ENCODE peak calls at places on chromosomes 12 and 14, in ten cellular contexts. One of them, this sample, is unnamed.
A peak's percentile ranks its signal among the peaks of the same experiment; 100 is the strongest.

GRCh38 chr12:7588703-7589329 is 76.9 kb downstream of the APOBEC1 start:
- DNase-seq in neural crest cell: peak; percentile 18
- DNase-seq in AG10803: peak; percentile 65
- DNase-seq in tibial nerve: peak; percentile 22
- DNase-seq in cardiac muscle cell: peak; percentile 48
- DNase-seq in chondrocyte: no peak
- DNase-seq in mesothelial cell of epicardium: no peak
- DNase-seq in nephron progenitor cell: no peak
- DNase-seq in brain microvascular endothelial cell: peak; percentile 67
- DNase-seq in kidney: no peak
- DNase-seq in this sample: peak; percentile 54

GRCh38 chr14:32933943-32934890 is 4.5 kb upstream of the NPAS3 start:
- DNase-seq in neural crest cell: peak; percentile 62
- DNase-seq in AG10803: peak; percentile 29
- DNase-seq in tibial nerve: no peak
- DNase-seq in cardiac muscle cell: peak; percentile 70
- DNase-seq in chondrocyte: no peak
- DNase-seq in mesothelial cell of epicardium: peak; percentile 54
- DNase-seq in nephron progenitor cell: peak; percentile 71
- DNase-seq in brain microvascular endothelial cell: peak; percentile 12
- DNase-seq in kidney: peak; percentile 82
- DNase-seq in this sample: no peak

GRCh38 chr14:90518941-90519256 is 122.1 kb downstream of the CALM1 start:
- DNase-seq in neural crest cell: no peak
- DNase-seq in AG10803: peak; percentile 10
- DNase-seq in tibial nerve: no peak
- DNase-seq in cardiac muscle cell: no peak
- DNase-seq in chondrocyte: no peak
- DNase-seq in mesothelial cell of epicardium: no peak
- DNase-seq in nephron progenitor cell: no peak
- DNase-seq in brain microvascular endothelial cell: no peak
- DNase-seq in kidney: no peak
- DNase-seq in this sample: peak; percentile 51

GRCh38 chr12:86312258-86312657 is 56.1 kb upstream of the MGAT4C start:
- DNase-seq in neural crest cell: no peak
- DNase-seq in AG10803: no peak
- DNase-seq in tibial nerve: no peak
- DNase-seq in cardiac muscle cell: no peak
- DNase-seq in chondrocyte: no peak
- DNase-seq in mesothelial cell of epicardium: no peak
- DNase-seq in nephron progenitor cell: no peak
- DNase-seq in brain microvascular endothelial cell: no peak
- DNase-seq in kidney: no peak
- DNase-seq in this sample: no peak

GRCh38 chr12:1906579-1906978 is 11.9 kb downstream of the CACNA2D4 start:
- DNase-seq in neural crest cell: no peak
- DNase-seq in AG10803: no peak
- DNase-seq in tibial nerve: no peak
- DNase-seq in cardiac muscle cell: no peak
- DNase-seq in chondrocyte: no peak
- DNase-seq in mesothelial cell of epicardium: no peak
- DNase-seq in nephron progenitor cell: no peak
- DNase-seq in brain microvascular endothelial cell: no peak
- DNase-seq in kidney: no peak
- DNase-seq in this sample: no peak

GRCh38 chr12:92002673-92003382 is 142.8 kb downstream of the BTG1 start:
- DNase-seq in neural crest cell: no peak
- DNase-seq in AG10803: no peak
- DNase-seq in tibial nerve: no peak
- DNase-seq in cardiac muscle cell: peak; percentile 73
- DNase-seq in chondrocyte: no peak
- DNase-seq in mesothelial cell of epicardium: no peak
- DNase-seq in nephron progenitor cell: no peak
- DNase-seq in brain microvascular endothelial cell: no peak
- DNase-seq in kidney: no peak
- DNase-seq in this sample: no peak

GRCh38 chr12:56722832-56723231 is 2.3 kb downstream of the NACA start:
- DNase-seq in neural crest cell: no peak
- DNase-seq in AG10803: no peak
- DNase-seq in tibial nerve: no peak
- DNase-seq in cardiac muscle cell: no peak
- DNase-seq in chondrocyte: no peak
- DNase-seq in mesothelial cell of epicardium: no peak
- DNase-seq in nephron progenitor cell: no peak
- DNase-seq in brain microvascular endothelial cell: no peak
- DNase-seq in kidney: no peak
- DNase-seq in this sample: no peak

GRCh38 chr14:26872510-26872909 is 274.7 kb upstream of the NOVA1 start:
- DNase-seq in neural crest cell: no peak
- DNase-seq in AG10803: no peak
- DNase-seq in tibial nerve: no peak
- DNase-seq in cardiac muscle cell: peak; percentile 10
- DNase-seq in chondrocyte: no peak
- DNase-seq in mesothelial cell of epicardium: no peak
- DNase-seq in nephron progenitor cell: no peak
- DNase-seq in brain microvascular endothelial cell: no peak
- DNase-seq in kidney: no peak
- DNase-seq in this sample: peak; percentile 37

GRCh38 chr14:70009961-70010360 is 130.7 kb downstream of the SMOC1 start:
- DNase-seq in neural crest cell: no peak
- DNase-seq in AG10803: no peak
- DNase-seq in tibial nerve: no peak
- DNase-seq in cardiac muscle cell: no peak
- DNase-seq in chondrocyte: no peak
- DNase-seq in mesothelial cell of epicardium: no peak
- DNase-seq in nephron progenitor cell: no peak
- DNase-seq in brain microvascular endothelial cell: no peak
- DNase-seq in kidney: no peak
- DNase-seq in this sample: no peak

GRCh38 chr12:91990525-91990924 is 155.1 kb downstream of the BTG1 start:
- DNase-seq in neural crest cell: no peak
- DNase-seq in AG10803: no peak
- DNase-seq in tibial nerve: no peak
- DNase-seq in cardiac muscle cell: no peak
- DNase-seq in chondrocyte: no peak
- DNase-seq in mesothelial cell of epicardium: no peak
- DNase-seq in nephron progenitor cell: no peak
- DNase-seq in brain microvascular endothelial cell: no peak
- DNase-seq in kidney: no peak
- DNase-seq in this sample: no peak

GRCh38 chr12:11437966-11438365 is 42.6 kb upstream of the PRB2 start:
- DNase-seq in neural crest cell: no peak
- DNase-seq in AG10803: no peak
- DNase-seq in tibial nerve: no peak
- DNase-seq in cardiac muscle cell: no peak
- DNase-seq in chondrocyte: no peak
- DNase-seq in mesothelial cell of epicardium: no peak
- DNase-seq in nephron progenitor cell: no peak
- DNase-seq in brain microvascular endothelial cell: no peak
- DNase-seq in kidney: no peak
- DNase-seq in this sample: no peak

GRCh38 chr12:64411427-64411826 is 7.2 kb downstream of the XPOT start:
- DNase-seq in neural crest cell: no peak
- DNase-seq in AG10803: no peak
- DNase-seq in tibial nerve: no peak
- DNase-seq in cardiac muscle cell: no peak
- DNase-seq in chondrocyte: no peak
- DNase-seq in mesothelial cell of epicardium: no peak
- DNase-seq in nephron progenitor cell: no peak
- DNase-seq in brain microvascular endothelial cell: no peak
- DNase-seq in kidney: no peak
- DNase-seq in this sample: no peak

GRCh38 chr12:99154264-99154982 is 493.1 kb upstream of the GARIN6 start:
- DNase-seq in neural crest cell: peak; percentile 20
- DNase-seq in AG10803: no peak
- DNase-seq in tibial nerve: no peak
- DNase-seq in cardiac muscle cell: peak; percentile 25
- DNase-seq in chondrocyte: no peak
- DNase-seq in mesothelial cell of epicardium: peak; percentile 62
- DNase-seq in nephron progenitor cell: peak; percentile 8
- DNase-seq in brain microvascular endothelial cell: no peak
- DNase-seq in kidney: no peak
- DNase-seq in this sample: no peak

DNA sequence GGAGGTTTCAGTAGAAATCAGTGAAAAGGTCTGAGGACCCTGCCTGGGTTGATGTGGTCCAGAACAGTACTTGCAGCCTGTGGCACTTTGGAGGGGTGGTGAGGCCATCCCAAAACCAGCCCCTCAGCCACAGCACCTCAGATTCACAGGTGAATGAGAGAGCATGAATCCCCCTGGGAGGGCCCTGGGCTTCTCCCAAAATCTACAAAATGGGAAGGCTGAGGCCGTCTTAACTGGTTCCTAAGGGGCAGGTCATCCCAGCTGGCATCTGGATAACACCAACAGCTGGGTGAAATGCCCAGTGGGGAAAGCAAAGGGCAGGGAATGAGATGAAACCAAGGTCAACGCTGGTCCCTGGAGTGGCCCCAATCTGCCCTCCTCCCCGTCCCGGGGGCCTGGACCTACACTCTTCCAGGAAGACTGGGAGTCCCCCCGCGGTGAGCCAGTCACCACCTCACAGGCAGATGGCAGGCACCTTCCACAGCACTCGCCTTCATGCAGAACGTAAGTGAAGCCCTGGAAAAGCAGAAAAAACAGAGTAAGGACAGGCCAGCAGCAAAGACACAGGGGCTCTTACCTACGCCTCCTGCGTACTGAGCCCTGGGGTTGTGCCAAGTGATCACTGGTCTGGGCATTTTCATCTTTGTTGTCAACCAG is 26.3 kb upstream of the ANO2 start:
- DNase-seq in neural crest cell: no peak
- DNase-seq in AG10803: no peak
- DNase-seq in tibial nerve: no peak
- DNase-seq in cardiac muscle cell: no peak
- DNase-seq in chondrocyte: no peak
- DNase-seq in mesothelial cell of epicardium: no peak
- DNase-seq in nephron progenitor cell: no peak
- DNase-seq in brain microvascular endothelial cell: no peak
- DNase-seq in kidney: no peak
- DNase-seq in this sample: no peak
- TF ChIP-seq CTCF in neural crest cell: no peak
- TF ChIP-seq CTCF in AG10803: no peak
- TF ChIP-seq CTCF in tibial nerve: no peak
- TF ChIP-seq CTCF in cardiac muscle cell: no peak
- TF ChIP-seq CTCF in chondrocyte: no peak
- TF ChIP-seq CTCF in mesothelial cell of epicardium: no peak
- TF ChIP-seq CTCF in nephron progenitor cell: no peak
- TF ChIP-seq CTCF in brain microvascular endothelial cell: no peak
- TF ChIP-seq CTCF in kidney: no peak
- TF ChIP-seq CTCF in this sample: no peak

GRCh38 chr12:49366652-49367380 is 446 bp upstream of the SPATS2 start:
- DNase-seq in neural crest cell: peak; percentile 93
- DNase-seq in AG10803: peak; percentile 88
- DNase-seq in tibial nerve: peak; percentile 63
- DNase-seq in cardiac muscle cell: peak; percentile 98
- DNase-seq in chondrocyte: no peak
- DNase-seq in mesothelial cell of epicardium: peak; percentile 99
- DNase-seq in nephron progenitor cell: peak; percentile 95
- DNase-seq in brain microvascular endothelial cell: peak; percentile 76
- DNase-seq in kidney: peak; percentile 95
- DNase-seq in this sample: peak; percentile 91
- TF ChIP-seq CTCF in neural crest cell: peak; percentile 35
- TF ChIP-seq CTCF in AG10803: peak; percentile 31
- TF ChIP-seq CTCF in tibial nerve: peak; percentile 40
- TF ChIP-seq CTCF in cardiac muscle cell: peak; percentile 24
- TF ChIP-seq CTCF in chondrocyte: peak; percentile 67
- TF ChIP-seq CTCF in mesothelial cell of epicardium: no peak
- TF ChIP-seq CTCF in nephron progenitor cell: no peak
- TF ChIP-seq CTCF in brain microvascular endothelial cell: peak; percentile 48
- TF ChIP-seq CTCF in kidney: peak; percentile 13
- TF ChIP-seq CTCF in this sample: peak; percentile 38

DNA sequence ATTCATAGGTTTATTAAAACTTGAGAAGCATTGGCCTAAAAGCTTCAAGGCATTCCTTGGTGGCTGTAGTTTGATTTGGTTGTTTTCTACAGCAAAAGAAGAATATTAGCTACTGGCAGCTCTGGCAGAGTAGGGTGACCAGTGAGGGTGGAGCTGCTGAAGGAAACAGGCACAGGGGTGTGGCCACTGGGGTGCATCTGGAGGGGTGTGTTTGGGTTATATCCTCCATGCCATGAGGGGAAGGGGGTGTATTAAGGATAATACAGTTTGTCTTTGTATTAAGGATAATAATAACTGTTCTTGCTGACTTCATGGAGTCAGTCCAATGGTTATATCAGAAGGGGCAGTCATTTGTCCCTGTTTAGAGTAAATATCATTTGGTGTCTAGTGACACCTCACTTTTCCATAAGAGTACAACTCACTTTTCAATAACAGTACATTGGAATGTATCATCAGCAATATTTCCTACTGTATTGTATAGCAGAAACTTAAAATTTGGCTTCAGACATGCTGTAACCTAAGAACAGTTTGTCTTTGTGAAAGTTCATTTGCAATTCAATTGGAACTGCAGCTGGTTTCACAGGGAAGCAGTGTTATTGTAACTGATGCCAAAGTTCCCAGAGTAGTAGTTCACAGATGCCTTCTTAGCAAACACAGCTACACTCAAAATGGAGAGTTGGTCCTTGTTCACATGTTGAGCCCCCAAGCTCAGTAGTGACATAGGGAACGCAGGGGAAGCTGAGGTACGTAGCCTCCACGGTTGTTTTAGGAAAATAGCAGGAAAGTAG is 23.2 kb downstream of the PPP1R36 start:
- DNase-seq in neural crest cell: no peak
- DNase-seq in AG10803: no peak
- DNase-seq in tibial nerve: no peak
- DNase-seq in cardiac muscle cell: no peak
- DNase-seq in chondrocyte: no peak
- DNase-seq in mesothelial cell of epicardium: no peak
- DNase-seq in nephron progenitor cell: no peak
- DNase-seq in brain microvascular endothelial cell: no peak
- DNase-seq in kidney: no peak
- DNase-seq in this sample: no peak
- TF ChIP-seq CTCF in neural crest cell: no peak
- TF ChIP-seq CTCF in AG10803: no peak
- TF ChIP-seq CTCF in tibial nerve: no peak
- TF ChIP-seq CTCF in cardiac muscle cell: no peak
- TF ChIP-seq CTCF in chondrocyte: no peak
- TF ChIP-seq CTCF in mesothelial cell of epicardium: no peak
- TF ChIP-seq CTCF in nephron progenitor cell: no peak
- TF ChIP-seq CTCF in brain microvascular endothelial cell: no peak
- TF ChIP-seq CTCF in kidney: no peak
- TF ChIP-seq CTCF in this sample: no peak

DNA sequence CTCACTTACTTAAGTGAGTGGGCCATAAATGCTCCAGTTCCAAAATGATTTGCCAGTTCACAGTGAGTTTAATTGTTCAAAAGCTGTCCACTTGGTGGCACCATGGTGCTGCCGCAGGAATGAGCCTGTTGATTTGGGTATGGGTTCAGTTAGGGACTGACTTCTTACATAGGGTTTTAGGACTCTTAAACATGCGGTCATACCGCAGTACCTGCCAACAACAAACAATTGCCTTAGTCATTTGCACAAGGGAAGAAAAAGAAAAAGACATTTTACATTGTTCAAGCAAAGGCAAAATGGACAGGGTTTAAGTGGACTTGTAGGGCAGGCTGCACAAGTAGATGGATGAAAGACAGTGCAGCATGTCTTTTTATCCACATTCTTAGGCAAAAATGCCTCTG is 80.0 kb upstream of the DBX2 start:
- DNase-seq in neural crest cell: peak; percentile 54
- DNase-seq in AG10803: peak; percentile 62
- DNase-seq in tibial nerve: no peak
- DNase-seq in cardiac muscle cell: peak; percentile 63
- DNase-seq in chondrocyte: no peak
- DNase-seq in mesothelial cell of epicardium: peak; percentile 64
- DNase-seq in nephron progenitor cell: peak; percentile 48
- DNase-seq in brain microvascular endothelial cell: peak; percentile 46
- DNase-seq in kidney: no peak
- DNase-seq in this sample: no peak
- TF ChIP-seq CTCF in neural crest cell: peak; percentile 86
- TF ChIP-seq CTCF in AG10803: peak; percentile 72
- TF ChIP-seq CTCF in tibial nerve: peak; percentile 47
- TF ChIP-seq CTCF in cardiac muscle cell: peak; percentile 75
- TF ChIP-seq CTCF in chondrocyte: peak; percentile 91
- TF ChIP-seq CTCF in mesothelial cell of epicardium: peak; percentile 47
- TF ChIP-seq CTCF in nephron progenitor cell: peak; percentile 76
- TF ChIP-seq CTCF in brain microvascular endothelial cell: peak; percentile 78
- TF ChIP-seq CTCF in kidney: peak; percentile 57
- TF ChIP-seq CTCF in this sample: peak; percentile 16